ENCODE peak calls at places on chromosomes 5 and 9, in ten cellular contexts. K is right atrium auricular region; F is GM20000; V is left ventricle myocardium inferior; P is body of pancreas; I is hepatocyte; J is thoracic aorta; A is omental fat pad; Z is PC-3; U is CD8-positive, alpha-beta T cell. X is an unnamed sample.

GRCh38 chr9:109252291-109252690 is 68.6 kb downstream of the EPB41L4B start:
- DNase-seq in K (no peak), F (no peak), V (no peak), P (no peak), I (no peak), J (no peak), A (no peak), Z (peak), U (no peak), X (no peak)

GRCh38 chr9:4604678-4605095 is 57.4 kb upstream of the PLPP6 start:
- DNase-seq in K (peak), F (peak), V (no peak), P (peak), I (peak), J (peak), A (peak), Z (peak), U (peak), X (peak)

GRCh38 chr9:91395553-91396470 is 27.8 kb downstream of the NFIL3 start:
- DNase-seq in K (no peak), F (peak), V (no peak), P (no peak), I (no peak), J (no peak), A (no peak), Z (peak), U (no peak), X (no peak)

GRCh38 chr9:33044162-33044673 is 19.1 kb downstream of the DNAJA1 start:
- DNase-seq in K (peak), F (peak), V (peak), P (peak), I (peak), J (peak), A (peak), Z (peak), U (peak), X (peak)

GRCh38 chr5:164202338-164202737 is 696.9 kb downstream of the MAT2B start:
- DNase-seq in K (no peak), F (no peak), V (no peak), P (no peak), I (no peak), J (no peak), A (no peak), Z (no peak), U (no peak), X (no peak)

GRCh38 chr5:68033961-68034581 is 181.5 kb upstream of the PIK3R1 start:
- DNase-seq in K (peak), F (no peak), V (peak), P (peak), I (peak), J (peak), A (no peak), Z (no peak), U (no peak), X (peak)

GRCh38 chr9:112852741-112853505 is 37.8 kb downstream of the SLC46A2 start:
- DNase-seq in K (no peak), F (no peak), V (no peak), P (no peak), I (no peak), J (no peak), A (no peak), Z (no peak), U (no peak), X (no peak)

GRCh38 chr5:11468334-11469039 is 435.8 kb downstream of the CTNND2 start:
- DNase-seq in K (no peak), F (no peak), V (no peak), P (no peak), I (no peak), J (no peak), A (no peak), Z (peak), U (no peak), X (no peak)

GRCh38 chr9:83199240-83199639 is 136.3 kb upstream of the RASEF start:
- DNase-seq in K (no peak), F (no peak), V (no peak), P (peak), I (peak), J (no peak), A (no peak), Z (peak), U (no peak), X (peak)

GRCh38 chr5:4542145-4542778 is 597.9 kb upstream of the ADAMTS16 start:
- DNase-seq in K (no peak), F (no peak), V (no peak), P (no peak), I (no peak), J (no peak), A (no peak), Z (no peak), U (no peak), X (no peak)

GRCh38 chr5:179869641-179870402 is 11.2 kb upstream of the MRNIP start:
- DNase-seq in K (no peak), F (no peak), V (no peak), P (no peak), I (no peak), J (no peak), A (no peak), Z (no peak), U (no peak), X (no peak)

GRCh38 chr5:171647043-171647899 is 138.3 kb upstream of the SMIM23 start:
- DNase-seq in K (no peak), F (no peak), V (no peak), P (no peak), I (peak), J (no peak), A (no peak), Z (peak), U (no peak), X (peak)

DNA sequence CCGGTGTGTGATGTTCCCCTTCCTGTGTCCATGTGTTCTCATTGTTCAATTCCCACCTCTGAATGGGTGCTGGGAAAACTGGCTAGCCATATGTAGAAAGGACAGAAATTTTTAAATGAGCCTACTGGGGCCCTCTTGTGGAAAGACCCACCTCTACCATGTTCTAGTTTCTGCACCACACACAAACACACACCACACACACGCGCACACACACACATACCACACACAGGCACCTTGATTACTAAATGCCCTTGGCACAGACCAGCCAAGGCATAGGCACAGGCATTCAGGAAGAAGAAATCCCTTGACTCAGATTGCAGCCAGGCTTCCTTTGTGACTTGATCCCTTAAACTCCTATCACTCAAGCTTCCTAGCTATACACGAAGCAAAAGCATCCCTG is 60.5 kb downstream of the SIL1 start:
- DNase-seq in K (no peak), F (no peak), V (no peak), P (peak), I (no peak), J (no peak), A (no peak), Z (peak), U (no peak), X (peak)
- TF ChIP-seq CTCF in K (peak), F (no peak), V (peak), P (peak), I (peak), J (no peak), A (no peak), Z (peak), U (no peak), X (no peak)

GRCh38 chr5:96434201-96434645 is 1.2 kb upstream of the PCSK1 start:
- DNase-seq in K (no peak), F (peak), V (peak), P (peak), I (peak), J (peak), A (peak), Z (peak), U (peak), X (peak)
- TF ChIP-seq CTCF in K (no peak), F (no peak), V (no peak), P (no peak), I (no peak), J (no peak), A (no peak), Z (peak), U (no peak), X (no peak)

DNA sequence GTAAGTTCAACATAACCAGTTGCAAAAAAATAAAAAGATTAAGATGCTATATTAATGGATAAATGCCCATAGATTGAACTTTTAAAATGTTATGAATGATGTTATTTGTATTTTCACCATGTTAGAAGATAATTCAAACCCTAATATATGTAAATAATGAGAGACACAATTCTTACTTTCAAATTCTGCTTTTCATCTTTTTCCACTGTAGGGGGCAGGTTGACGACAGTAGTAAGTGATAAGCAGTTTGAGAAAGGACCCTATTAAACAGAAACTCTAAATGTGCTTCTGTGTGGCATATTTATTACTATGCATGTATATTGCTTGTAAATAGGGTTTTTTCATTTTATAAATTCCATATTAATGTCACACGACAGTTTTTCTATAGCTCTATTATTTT is 591.1 kb downstream of the SEMA5A start:
- DNase-seq in K (no peak), F (no peak), V (no peak), P (no peak), I (no peak), J (no peak), A (no peak), Z (no peak), U (no peak), X (no peak)
- TF ChIP-seq CTCF in K (no peak), F (no peak), V (peak), P (no peak), I (no peak), J (no peak), A (no peak), Z (peak), U (no peak), X (no peak)

DNA sequence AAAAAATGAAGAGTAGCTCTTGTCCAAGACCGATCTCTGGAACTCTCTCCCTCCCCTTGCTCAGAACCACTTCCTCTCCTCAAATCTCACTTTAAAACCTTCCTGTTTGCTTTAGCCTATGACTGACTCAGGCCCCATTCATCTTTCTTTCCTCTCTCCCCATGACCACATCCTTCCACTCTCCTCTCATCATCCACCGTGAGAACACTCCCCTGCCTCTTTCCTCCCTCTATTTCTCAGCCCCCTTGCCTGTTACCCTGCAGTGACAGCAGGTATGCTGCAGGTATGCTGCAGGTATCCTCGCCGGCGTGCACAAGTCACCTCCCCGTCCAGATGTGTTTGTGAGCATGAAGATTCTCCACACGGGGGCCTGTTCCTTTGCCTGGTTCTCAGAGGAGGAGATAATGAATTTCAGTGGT is 505.3 kb downstream of the CCDC171 start:
- DNase-seq in K (no peak), F (peak), V (no peak), P (no peak), I (no peak), J (no peak), A (no peak), Z (peak), U (no peak), X (peak)
- TF ChIP-seq CTCF in K (no peak), F (no peak), V (no peak), P (no peak), I (no peak), J (no peak), A (no peak), Z (peak), U (no peak), X (no peak)

DNA sequence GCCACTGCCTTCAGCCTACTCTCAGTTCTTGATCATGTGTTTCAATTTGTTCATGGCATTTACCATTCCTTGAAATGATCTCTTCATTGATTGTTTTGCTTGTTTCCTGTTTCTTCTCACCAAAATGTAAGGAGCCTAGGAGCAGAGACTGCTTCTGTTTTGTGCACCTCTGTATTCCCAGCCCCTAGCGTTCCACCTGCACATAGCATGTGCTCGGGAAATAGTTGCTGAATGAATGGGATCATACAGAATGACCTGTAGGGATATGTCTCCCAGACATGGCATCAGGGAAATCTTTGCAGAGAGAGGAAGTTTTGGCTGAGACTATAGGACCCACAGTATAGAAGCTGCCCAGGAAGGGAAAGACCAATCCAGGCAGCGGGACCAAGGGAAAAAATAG is 6.2 kb upstream of the CERCAM start:
- DNase-seq in K (no peak), F (no peak), V (no peak), P (no peak), I (peak), J (no peak), A (no peak), Z (peak), U (no peak), X (peak)
- TF ChIP-seq CTCF in K (no peak), F (no peak), V (no peak), P (no peak), I (peak), J (no peak), A (no peak), Z (peak), U (no peak), X (peak)

DNA sequence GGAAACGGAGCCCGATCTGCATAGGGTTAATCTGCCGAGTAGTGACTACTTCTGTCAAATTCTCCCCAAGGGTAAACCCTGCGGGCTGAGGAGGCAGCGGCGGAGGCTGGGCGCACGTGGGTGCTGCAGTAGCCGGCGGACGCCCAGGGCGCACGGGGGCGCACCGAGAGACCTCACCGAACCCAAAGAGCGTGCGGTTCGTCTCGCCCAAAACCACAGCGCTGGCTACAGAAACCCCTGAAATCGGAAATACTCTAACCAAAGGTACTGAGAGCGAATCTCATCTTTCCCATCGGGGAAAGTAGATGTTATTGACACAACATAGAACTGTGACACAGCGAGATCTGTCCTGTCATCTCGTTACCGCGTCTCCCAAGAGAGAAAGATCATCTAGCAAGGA is 56.0 kb upstream of the SHC3 start:
- DNase-seq in K (no peak), F (peak), V (no peak), P (no peak), I (no peak), J (no peak), A (no peak), Z (no peak), U (no peak), X (peak)
- TF ChIP-seq CTCF in K (no peak), F (no peak), V (peak), P (no peak), I (no peak), J (no peak), A (no peak), Z (no peak), U (no peak), X (no peak)

GRCh38 chr5:24232929-24233328 is 411.8 kb downstream of the CDH10 start:
- DNase-seq in K (no peak), F (no peak), V (no peak), P (no peak), I (no peak), J (no peak), A (no peak), Z (peak), U (no peak), X (no peak)
- TF ChIP-seq CTCF in K (peak), F (no peak), V (no peak), P (no peak), I (peak), J (no peak), A (no peak), Z (peak), U (no peak), X (no peak)